ENCODE peak calls at places on chromosomes 4 and X, in five cellular contexts. N is left kidney, B is memory B cell, G is AG04450, K is fibroblast of pulmonary artery. Y is an unnamed sample.

GRCh38 chrX:149259241-149259640 is 245.9 kb downstream of the IDS start:
- DNase-seq in K (peak), B (no peak), G (no peak), N (no peak), Y (no peak)

GRCh38 chr4:153792007-153792892 is 3.4 kb upstream of the SFRP2 start:
- DNase-seq in B (no peak), G (no peak), N (peak), K (peak), Y (no peak)

GRCh38 chr4:183738081-183738673 is 79.1 kb downstream of the TRAPPC11 start:
- DNase-seq in K (peak), N (no peak), G (no peak), B (no peak), Y (no peak)

GRCh38 chrX:14915596-14915995 is 42.4 kb downstream of the MOSPD2 start:
- DNase-seq in K (no peak), G (no peak), B (no peak), N (no peak), Y (no peak)

GRCh38 chrX:8044861-8045434 is 117.7 kb upstream of the PNPLA4 start:
- DNase-seq in G (no peak), K (peak), N (no peak), B (no peak), Y (no peak)

GRCh38 chr4:42151568-42152506 is 618 bp downstream of the BEND4 start:
- DNase-seq in B (peak), G (no peak), K (peak), N (peak), Y (peak)

GRCh38 chrX:43868791-43869190 is 13.5 kb downstream of the MAOB start:
- DNase-seq in N (no peak), G (no peak), B (no peak), K (no peak), Y (no peak)

GRCh38 chr4:144645102-144645469 is 870 bp upstream of the HHIP start:
- DNase-seq in K (peak), N (peak), B (no peak), G (no peak), Y (no peak)

GRCh38 chr4:97828646-97829045 is 314.6 kb downstream of the STPG2 start:
- DNase-seq in N (no peak), B (no peak), G (no peak), K (no peak), Y (no peak)

Y was measured in stimulated activated naive B cell treated with anti-CD40 and anti-IgM and Interleukin-4, amounts not matched to agents 10 μg/mL and 1 μg/mL and 100 μg/mL, for 72 hours.